ENCODE peak calls at places on chromosomes 1 and 21, in five cellular contexts. P is cardiac fibroblast; Y is stimulated activated CD4-positive, alpha-beta T cell treated with anti-CD3 and anti-CD28 coated beads, Interleukin-2, amount 100 ng/mL, for 24 hours; G is activated naive CD4-positive, alpha-beta T cell; F is HTR-8/SVneo. S is an unnamed sample.

GRCh38 chr1:2595812-2596529 is 9.4 kb downstream of the PRXL2B start:
- DNase-seq in P (no peak), Y (no peak), G (no peak), F (no peak), S (no peak)

GRCh38 chr1:165365344-165365743 is 8.8 kb upstream of the LMX1A start:
- DNase-seq in P (no peak), Y (no peak), G (no peak), F (no peak), S (no peak)

GRCh38 chr21:23579573-23579972 is 2027.7 kb downstream of the MRPL39 start:
- DNase-seq in P (no peak), Y (no peak), G (no peak), F (no peak), S (no peak)

GRCh38 chr1:111227875-111228747 is 598 bp downstream of the CHI3L2 start:
- DNase-seq in P (peak), Y (no peak), G (no peak), F (no peak), S (peak)

GRCh38 chr1:180988221-180988826 is 34.3 kb downstream of the STX6 start:
- DNase-seq in P (peak), Y (no peak), G (no peak), F (no peak), S (peak)

GRCh38 chr1:233293556-233294446 is 1.7 kb downstream of the PCNX2 start:
- DNase-seq in P (peak), Y (no peak), G (no peak), F (no peak), S (no peak)

GRCh38 chr1:180225403-180225802 is 4.7 kb upstream of the LHX4 start:
- DNase-seq in P (no peak), Y (no peak), G (no peak), F (no peak), S (no peak)

GRCh38 chr1:153968400-153968799 is 698 bp downstream of the CREB3L4 start:
- DNase-seq in P (no peak), Y (no peak), G (no peak), F (no peak), S (no peak)

GRCh38 chr1:39107891-39108290 is 81.7 kb downstream of the NDUFS5 start:
- DNase-seq in P (no peak), Y (no peak), G (no peak), F (no peak), S (peak)

GRCh38 chr1:102941364-102941947 is 166.9 kb downstream of the COL11A1 start:
- DNase-seq in P (no peak), Y (no peak), G (no peak), F (no peak), S (no peak)

GRCh38 chr1:180842482-180842881 is 70.2 kb upstream of the KIAA1614 start:
- DNase-seq in P (no peak), Y (no peak), G (no peak), F (no peak), S (peak)

GRCh38 chr1:161047436-161048420 is 2.0 kb upstream of the USF1 start:
- DNase-seq in P (no peak), Y (no peak), G (no peak), F (no peak), S (no peak)

GRCh38 chr1:204077979-204078696 is 5.2 kb downstream of the SOX13 start:
- DNase-seq in P (peak), Y (no peak), G (no peak), F (no peak), S (no peak)

GRCh38 chr1:173507205-173507846 is 30.2 kb downstream of the PRDX6 start:
- DNase-seq in P (peak), Y (no peak), G (no peak), F (peak), S (peak)

GRCh38 chr1:244371294-244372141 is 80.2 kb downstream of the ADSS2 start:
- DNase-seq in P (no peak), Y (no peak), G (no peak), F (no peak), S (no peak)

GRCh38 chr1:82161651-82162238 is 361.0 kb downstream of the ADGRL2 start:
- DNase-seq in P (no peak), Y (no peak), G (no peak), F (peak), S (peak)

GRCh38 chr1:62926681-62927252 is 142.8 kb downstream of the ATG4C start:
- DNase-seq in P (no peak), Y (no peak), G (no peak), F (no peak), S (no peak)

GRCh38 chr1:14300991-14301703 is 297.3 kb upstream of the KAZN start:
- DNase-seq in P (peak), Y (no peak), G (no peak), F (no peak), S (no peak)

GRCh38 chr1:207897188-207897587 is 13.7 kb downstream of the CD34 start:
- DNase-seq in P (peak), Y (no peak), G (no peak), F (no peak), S (peak)

GRCh38 chr1:180211156-180211859 is 18.8 kb upstream of the LHX4 start:
- DNase-seq in P (no peak), Y (no peak), G (no peak), F (no peak), S (no peak)

GRCh38 chr1:91020967-91021685 is 709 bp downstream of the ZNF644 start:
- DNase-seq in P (peak), Y (peak), G (no peak), F (peak), S (peak)

GRCh38 chr1:240107058-240107684 is 15.5 kb downstream of the FMN2 start:
- DNase-seq in P (no peak), Y (no peak), G (no peak), F (peak), S (peak)

S was measured in myocyte.